ENCODE peak calls at places on chromosomes 2 and 18, in ten cellular contexts. F is GM23248, E is fibroblast of pulmonary artery, Y is left kidney, P is HEK293T, R is T-helper 17 cell, W is HT-29, X is NCI-H1105, L is neuronal stem cell, N is NCI-H82. B is an unnamed sample.

GRCh38 chr2:68643011-68643873 is at the start of gene PROKR1:
- DNase-seq in F (peak), E (peak), Y (peak), P (peak), R (peak), W (no peak), X (peak), L (peak), N (peak), B (no peak)

GRCh38 chr2:231926180-231926741 is at the start of gene NPPC:
- DNase-seq in F (peak), E (peak), Y (peak), P (peak), R (no peak), W (no peak), X (peak), L (peak), N (peak), B (no peak)

GRCh38 chr2:38871432-38871831 is 4.3 kb downstream of the DHX57 start:
- DNase-seq in F (no peak), E (no peak), Y (no peak), P (no peak), R (no peak), W (no peak), X (no peak), L (no peak), N (no peak), B (no peak)

GRCh38 chr2:71596011-71596410 is 142.7 kb downstream of the DYSF start:
- DNase-seq in F (no peak), E (no peak), Y (peak), P (no peak), R (no peak), W (no peak), X (no peak), L (no peak), N (no peak), B (no peak)

GRCh38 chr2:24122356-24123211 is 550 bp downstream of the PFN4 start:
- DNase-seq in F (peak), E (peak), Y (peak), P (no peak), R (no peak), W (no peak), X (no peak), L (peak), N (peak), B (no peak)

GRCh38 chr2:770776-771175 is 93.6 kb upstream of the TMEM18 start:
- DNase-seq in F (no peak), E (no peak), Y (no peak), P (no peak), R (no peak), W (no peak), X (no peak), L (no peak), N (no peak), B (no peak)

GRCh38 chr2:201854221-201854801 is 48.0 kb downstream of the CDK15 start:
- DNase-seq in F (peak), E (peak), Y (peak), P (no peak), R (no peak), W (no peak), X (no peak), L (no peak), N (no peak), B (no peak)

GRCh38 chr18:8341481-8342230 is 267.6 kb upstream of the RAB12 start:
- DNase-seq in F (peak), E (peak), Y (peak), P (no peak), R (no peak), W (no peak), X (no peak), L (no peak), N (no peak), B (no peak)

GRCh38 chr2:239692348-239692747 is 291.5 kb upstream of the HDAC4 start:
- DNase-seq in F (no peak), E (no peak), Y (peak), P (no peak), R (no peak), W (no peak), X (no peak), L (no peak), N (no peak), B (no peak)

GRCh38 chr18:75275226-75275625 is 64.6 kb downstream of the TSHZ1 start:
- DNase-seq in F (no peak), E (no peak), Y (no peak), P (no peak), R (no peak), W (no peak), X (no peak), L (no peak), N (no peak), B (no peak)

GRCh38 chr2:37795456-37795855 is 124.0 kb upstream of the CDC42EP3 start:
- DNase-seq in F (no peak), E (no peak), Y (no peak), P (no peak), R (no peak), W (no peak), X (no peak), L (no peak), N (no peak), B (no peak)

GRCh38 chr2:15760232-15760890 is 168.7 kb downstream of the DDX1 start:
- DNase-seq in F (no peak), E (no peak), Y (no peak), P (no peak), R (no peak), W (no peak), X (no peak), L (no peak), N (no peak), B (no peak)

GRCh38 chr2:216328347-216328746 is 43.9 kb downstream of the MARCHF4 start:
- DNase-seq in F (peak), E (peak), Y (no peak), P (no peak), R (no peak), W (peak), X (no peak), L (no peak), N (peak), B (no peak)

GRCh38 chr2:239247401-239248245 is 153.2 kb downstream of the HDAC4 start:
- DNase-seq in F (no peak), E (no peak), Y (peak), P (no peak), R (no peak), W (peak), X (no peak), L (no peak), N (no peak), B (peak)

GRCh38 chr18:3720818-3721545 is 271.0 kb downstream of the TGIF1 start:
- DNase-seq in F (no peak), E (no peak), Y (no peak), P (no peak), R (no peak), W (peak), X (no peak), L (no peak), N (peak), B (no peak)

GRCh38 chr2:183371545-183371944 is 247.3 kb downstream of the NUP35 start:
- DNase-seq in F (no peak), E (peak), Y (no peak), P (no peak), R (no peak), W (no peak), X (no peak), L (no peak), N (no peak), B (no peak)

GRCh38 chr2:189157431-189157830 is 22.1 kb downstream of the COL5A2 start:
- DNase-seq in F (no peak), E (no peak), Y (no peak), P (no peak), R (no peak), W (no peak), X (no peak), L (no peak), N (no peak), B (no peak)

GRCh38 chr2:231922945-231923344 is 3.3 kb downstream of the NPPC start:
- DNase-seq in F (no peak), E (no peak), Y (no peak), P (no peak), R (no peak), W (no peak), X (no peak), L (no peak), N (peak), B (no peak)

GRCh38 chr2:135685361-135685760 is 56.3 kb upstream of the UBXN4 start:
- DNase-seq in F (peak), E (peak), Y (no peak), P (no peak), R (no peak), W (no peak), X (no peak), L (no peak), N (no peak), B (no peak)

GRCh38 chr2:222878284-222878876 is 17.5 kb downstream of the ACSL3 start:
- DNase-seq in F (no peak), E (no peak), Y (no peak), P (no peak), R (no peak), W (peak), X (no peak), L (no peak), N (no peak), B (no peak)

GRCh38 chr2:72211359-72211758 is 63.7 kb upstream of the CYP26B1 start:
- DNase-seq in F (peak), E (no peak), Y (no peak), P (no peak), R (no peak), W (no peak), X (no peak), L (no peak), N (no peak), B (no peak)

GRCh38 chr2:234278556-234279286 is 218.2 kb downstream of the ARL4C start:
- DNase-seq in F (no peak), E (no peak), Y (no peak), P (no peak), R (no peak), W (no peak), X (no peak), L (no peak), N (no peak), B (no peak)

B was measured in HCT116.